ENCODE peak calls at places on chromosomes 16 and 17, in seven cellular contexts. One of them, this sample, is unnamed.

GRCh38 chr17:42527932-42528331 is 8.1 kb upstream of the NAGLU start:
- DNase-seq in H9: no peak
- DNase-seq in neural progenitor cell: no peak
- DNase-seq in HCT116: no peak
- DNase-seq in GM23248: no peak
- DNase-seq in mammary epithelial cell: no peak
- DNase-seq in IMR-90: no peak
- DNase-seq in this sample: no peak

GRCh38 chr17:40345161-40346034 is 19.1 kb downstream of the GJD3 start:
- DNase-seq in H9: peak; percentile 90
- DNase-seq in neural progenitor cell: peak; percentile 90
- DNase-seq in HCT116: no peak
- DNase-seq in GM23248: peak; percentile 71
- DNase-seq in mammary epithelial cell: peak; percentile 61
- DNase-seq in IMR-90: peak; percentile 51
- DNase-seq in this sample: peak; percentile 76

GRCh38 chr17:16676645-16677044 is 13.4 kb upstream of the CCDC144A start:
- DNase-seq in H9: no peak
- DNase-seq in neural progenitor cell: no peak
- DNase-seq in HCT116: no peak
- DNase-seq in GM23248: no peak
- DNase-seq in mammary epithelial cell: no peak
- DNase-seq in IMR-90: peak; percentile 25
- DNase-seq in this sample: peak; percentile 71

GRCh38 chr16:1914759-1915387 is 3.3 kb downstream of the HS3ST6 start:
- DNase-seq in H9: no peak
- DNase-seq in neural progenitor cell: no peak
- DNase-seq in HCT116: no peak
- DNase-seq in GM23248: no peak
- DNase-seq in mammary epithelial cell: no peak
- DNase-seq in IMR-90: no peak
- DNase-seq in this sample: no peak

GRCh38 chr16:7304932-7305331 is 27.7 kb upstream of the RBFOX1 start:
- DNase-seq in H9: no peak
- DNase-seq in neural progenitor cell: no peak
- DNase-seq in HCT116: no peak
- DNase-seq in GM23248: no peak
- DNase-seq in mammary epithelial cell: no peak
- DNase-seq in IMR-90: no peak
- DNase-seq in this sample: no peak

GRCh38 chr16:55389426-55390073 is 65.5 kb downstream of the IRX6 start:
- DNase-seq in H9: no peak
- DNase-seq in neural progenitor cell: no peak
- DNase-seq in HCT116: no peak
- DNase-seq in GM23248: no peak
- DNase-seq in mammary epithelial cell: peak; percentile 32
- DNase-seq in IMR-90: no peak
- DNase-seq in this sample: no peak

GRCh38 chr17:63838586-63839184 is 3.8 kb downstream of the SMARCD2 start:
- DNase-seq in H9: no peak
- DNase-seq in neural progenitor cell: no peak
- DNase-seq in HCT116: no peak
- DNase-seq in GM23248: peak; percentile 87
- DNase-seq in mammary epithelial cell: peak; percentile 60
- DNase-seq in IMR-90: peak; percentile 45
- DNase-seq in this sample: no peak

GRCh38 chr17:30222741-30223175 is 12.7 kb downstream of the SLC6A4 start:
- DNase-seq in H9: no peak
- DNase-seq in neural progenitor cell: peak; percentile 67
- DNase-seq in HCT116: no peak
- DNase-seq in GM23248: no peak
- DNase-seq in mammary epithelial cell: no peak
- DNase-seq in IMR-90: no peak
- DNase-seq in this sample: no peak

GRCh38 chr17:34366529-34367107 is 3.6 kb upstream of the CCL1 start:
- DNase-seq in H9: peak; percentile 20
- DNase-seq in neural progenitor cell: no peak
- DNase-seq in HCT116: no peak
- DNase-seq in GM23248: no peak
- DNase-seq in mammary epithelial cell: no peak
- DNase-seq in IMR-90: no peak
- DNase-seq in this sample: no peak

GRCh38 chr16:69511641-69512040 is 54.1 kb upstream of the NFAT5 start:
- DNase-seq in H9: no peak
- DNase-seq in neural progenitor cell: no peak
- DNase-seq in HCT116: no peak
- DNase-seq in GM23248: no peak
- DNase-seq in mammary epithelial cell: no peak
- DNase-seq in IMR-90: no peak
- DNase-seq in this sample: no peak

GRCh38 chr17:39700148-39700987 is 504 bp downstream of the ERBB2 start:
- DNase-seq in H9: no peak
- DNase-seq in neural progenitor cell: peak; percentile 77
- DNase-seq in HCT116: no peak
- DNase-seq in GM23248: peak; percentile 64
- DNase-seq in mammary epithelial cell: peak; percentile 17
- DNase-seq in IMR-90: peak; percentile 7
- DNase-seq in this sample: peak; percentile 25

GRCh38 chr16:75695708-75696107 is 5.6 kb downstream of the DUXB start:
- DNase-seq in H9: no peak
- DNase-seq in neural progenitor cell: peak; percentile 23
- DNase-seq in HCT116: peak; percentile 19
- DNase-seq in GM23248: no peak
- DNase-seq in mammary epithelial cell: no peak
- DNase-seq in IMR-90: no peak
- DNase-seq in this sample: no peak

GRCh38 chr17:77882481-77883212 is 75.9 kb upstream of the TNRC6C start:
- DNase-seq in H9: no peak
- DNase-seq in neural progenitor cell: no peak
- DNase-seq in HCT116: no peak
- DNase-seq in GM23248: peak; percentile 83
- DNase-seq in mammary epithelial cell: peak; percentile 65
- DNase-seq in IMR-90: peak; percentile 61
- DNase-seq in this sample: peak; percentile 88

GRCh38 chr16:84176192-84177053 is 10.4 kb downstream of the TAF1C start:
- DNase-seq in H9: no peak
- DNase-seq in neural progenitor cell: no peak
- DNase-seq in HCT116: no peak
- DNase-seq in GM23248: no peak
- DNase-seq in mammary epithelial cell: no peak
- DNase-seq in IMR-90: no peak
- DNase-seq in this sample: no peak

GRCh38 chr16:19524866-19525723 is 1.4 kb downstream of the CCP110 start:
- DNase-seq in H9: no peak
- DNase-seq in neural progenitor cell: peak; percentile 25
- DNase-seq in HCT116: no peak
- DNase-seq in GM23248: no peak
- DNase-seq in mammary epithelial cell: peak; percentile 59
- DNase-seq in IMR-90: peak; percentile 2
- DNase-seq in this sample: peak; percentile 17

GRCh38 chr17:933168-934083 is 46.1 kb downstream of the NXN start:
- DNase-seq in H9: peak; percentile 71
- DNase-seq in neural progenitor cell: peak; percentile 61
- DNase-seq in HCT116: peak; percentile 98
- DNase-seq in GM23248: peak; percentile 86
- DNase-seq in mammary epithelial cell: peak; percentile 91
- DNase-seq in IMR-90: peak; percentile 99
- DNase-seq in this sample: peak; percentile 92
- H3K27ac ChIP-seq in H9: peak overlapping the region; percentile 16
- H3K27ac ChIP-seq in neural progenitor cell: peak overlapping the region; percentile 54
- H3K27ac ChIP-seq in HCT116: peak overlapping the region; percentile 97
- H3K27ac ChIP-seq in GM23248: peak overlapping the region; percentile 46
- H3K27ac ChIP-seq in mammary epithelial cell: peak overlapping the region; percentile 74
- H3K27ac ChIP-seq in IMR-90: peak overlapping the region; percentile 86
- H3K27ac ChIP-seq in this sample: peak overlapping the region; percentile 79

DNA sequence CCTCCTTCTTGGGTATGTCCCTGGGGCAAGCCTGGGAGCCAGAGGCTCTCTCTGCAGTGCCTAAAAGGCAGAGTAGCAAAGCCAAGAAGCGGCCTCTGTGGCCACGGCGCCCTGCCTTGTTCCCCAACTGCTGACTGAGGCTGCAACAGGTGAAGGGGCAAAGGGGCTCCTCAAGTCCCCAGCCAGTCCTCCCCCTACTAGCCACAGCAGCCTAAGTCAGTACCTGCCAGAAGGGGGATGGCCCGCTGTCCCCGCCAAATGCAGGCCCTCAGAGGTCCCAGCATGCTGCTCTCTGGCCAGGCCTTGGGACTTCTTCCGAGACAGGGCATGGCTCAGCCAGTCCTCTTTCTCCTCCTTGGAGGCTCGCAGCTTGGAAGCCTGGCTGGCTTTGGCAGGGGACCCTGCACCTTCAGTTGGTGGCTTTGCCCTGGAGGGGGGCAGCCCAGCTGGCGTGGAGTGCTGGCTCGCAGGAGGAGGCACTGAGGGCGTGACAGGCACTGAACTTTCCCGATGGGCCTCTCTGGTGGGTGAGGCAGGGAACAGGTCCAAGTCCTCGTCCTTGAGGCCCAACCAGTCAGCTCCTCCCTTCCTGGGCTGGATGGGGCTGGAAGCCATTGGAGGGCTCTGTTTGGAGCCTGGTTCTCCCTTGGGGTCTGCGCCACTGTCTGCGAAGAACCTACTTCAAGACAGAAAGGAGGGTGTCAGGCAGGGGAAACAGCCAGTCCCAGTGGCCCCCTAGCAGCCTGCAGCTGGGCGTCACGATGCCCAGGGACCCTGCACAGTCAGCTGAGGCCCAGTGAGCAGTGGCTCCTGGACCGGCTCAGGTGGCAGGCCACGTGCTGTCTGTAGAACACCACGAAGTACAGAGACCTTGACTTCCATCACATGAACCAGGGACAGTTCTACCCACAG is 17.6 kb downstream of the FBF1 start:
- DNase-seq in H9: no peak
- DNase-seq in neural progenitor cell: no peak
- DNase-seq in HCT116: no peak
- DNase-seq in GM23248: no peak
- DNase-seq in mammary epithelial cell: no peak
- DNase-seq in IMR-90: no peak
- DNase-seq in this sample: no peak
- H3K9ac ChIP-seq in H9: no peak overlapping the region
- H3K9ac ChIP-seq in neural progenitor cell: no peak overlapping the region
- H3K9ac ChIP-seq in HCT116: no peak overlapping the region
- H3K9ac ChIP-seq in GM23248: no peak overlapping the region
- H3K9ac ChIP-seq in mammary epithelial cell: no peak overlapping the region
- H3K9ac ChIP-seq in IMR-90: no peak overlapping the region
- H3K9ac ChIP-seq in this sample: no peak overlapping the region

GRCh38 chr16:78189121-78189520 is 89.7 kb downstream of the WWOX start:
- DNase-seq in H9: no peak
- DNase-seq in neural progenitor cell: no peak
- DNase-seq in HCT116: no peak
- DNase-seq in GM23248: no peak
- DNase-seq in mammary epithelial cell: no peak
- DNase-seq in IMR-90: no peak
- DNase-seq in this sample: no peak

GRCh38 chr16:78180349-78180748 is 80.9 kb downstream of the WWOX start:
- DNase-seq in H9: no peak
- DNase-seq in neural progenitor cell: no peak
- DNase-seq in HCT116: no peak
- DNase-seq in GM23248: no peak
- DNase-seq in mammary epithelial cell: no peak
- DNase-seq in IMR-90: no peak
- DNase-seq in this sample: no peak

GRCh38 chr16:78183437-78183836 is 84.0 kb downstream of the WWOX start:
- DNase-seq in H9: no peak
- DNase-seq in neural progenitor cell: no peak
- DNase-seq in HCT116: no peak
- DNase-seq in GM23248: no peak
- DNase-seq in mammary epithelial cell: no peak
- DNase-seq in IMR-90: no peak
- DNase-seq in this sample: no peak

GRCh38 chr16:78183886-78184553 is 84.6 kb downstream of the WWOX start:
- DNase-seq in H9: no peak
- DNase-seq in neural progenitor cell: no peak
- DNase-seq in HCT116: no peak
- DNase-seq in GM23248: peak; percentile 26
- DNase-seq in mammary epithelial cell: no peak
- DNase-seq in IMR-90: no peak
- DNase-seq in this sample: peak; percentile 26

DNA sequence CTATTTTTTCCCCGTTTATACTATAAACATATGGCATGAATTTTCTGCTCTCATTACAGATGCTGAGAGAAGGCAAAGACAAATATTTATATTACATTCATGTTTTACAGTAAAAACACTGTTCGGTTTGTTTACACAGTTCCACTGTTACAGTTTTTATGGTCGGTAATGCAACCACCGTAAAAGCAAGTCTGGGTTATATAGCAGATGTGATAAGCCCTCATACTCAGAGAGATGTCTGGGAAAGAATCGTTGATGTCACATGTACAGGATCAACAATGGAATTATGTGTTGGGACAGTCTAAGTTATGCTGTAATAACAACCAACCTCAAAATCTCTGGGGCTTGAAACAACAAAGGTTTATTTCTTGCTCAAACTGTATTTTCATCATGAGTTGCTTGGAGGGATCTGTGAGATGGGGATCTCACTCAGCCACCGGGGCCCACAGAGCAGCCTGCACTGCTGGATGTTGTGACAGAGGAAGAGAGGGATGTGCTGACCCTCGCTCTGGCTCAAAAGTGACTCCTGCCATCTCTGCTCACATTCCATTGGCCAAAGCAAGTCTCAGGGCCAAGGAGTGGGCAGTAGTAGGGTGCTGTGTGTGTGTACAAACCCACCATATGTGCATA is 85.2 kb downstream of the WWOX start:
- DNase-seq in H9: no peak
- DNase-seq in neural progenitor cell: no peak
- DNase-seq in HCT116: no peak
- DNase-seq in GM23248: peak; percentile 35
- DNase-seq in mammary epithelial cell: no peak
- DNase-seq in IMR-90: peak; percentile 82
- DNase-seq in this sample: peak; percentile 49
- H2AFZ ChIP-seq in H9: no peak overlapping the region
- H2AFZ ChIP-seq in neural progenitor cell: no peak overlapping the region
- H2AFZ ChIP-seq in HCT116: no peak overlapping the region
- H2AFZ ChIP-seq in GM23248: no peak overlapping the region
- H2AFZ ChIP-seq in mammary epithelial cell: no peak overlapping the region
- H2AFZ ChIP-seq in IMR-90: peak overlapping the region; percentile 41
- H2AFZ ChIP-seq in this sample: no peak overlapping the region

GRCh38 chr17:228223-228615 is 46.8 kb upstream of the DOC2B start:
- DNase-seq in H9: no peak
- DNase-seq in neural progenitor cell: no peak
- DNase-seq in HCT116: no peak
- DNase-seq in GM23248: no peak
- DNase-seq in mammary epithelial cell: no peak
- DNase-seq in IMR-90: no peak
- DNase-seq in this sample: no peak
- H3K27ac ChIP-seq in H9: no peak overlapping the region
- H3K27ac ChIP-seq in neural progenitor cell: no peak overlapping the region
- H3K27ac ChIP-seq in HCT116: no peak overlapping the region
- H3K27ac ChIP-seq in GM23248: no peak overlapping the region
- H3K27ac ChIP-seq in mammary epithelial cell: no peak overlapping the region
- H3K27ac ChIP-seq in IMR-90: no peak overlapping the region
- H3K27ac ChIP-seq in this sample: no peak overlapping the region

GRCh38 chr17:82753516-82753915 is 1.7 kb downstream of the TBCD start:
- DNase-seq in H9: no peak
- DNase-seq in neural progenitor cell: no peak
- DNase-seq in HCT116: no peak
- DNase-seq in GM23248: no peak
- DNase-seq in mammary epithelial cell: no peak
- DNase-seq in IMR-90: no peak
- DNase-seq in this sample: no peak
- H3K9ac ChIP-seq in H9: no peak overlapping the region
- H3K9ac ChIP-seq in neural progenitor cell: no peak overlapping the region
- H3K9ac ChIP-seq in HCT116: no peak overlapping the region
- H3K9ac ChIP-seq in GM23248: peak overlapping the region; percentile 77
- H3K9ac ChIP-seq in mammary epithelial cell: no peak overlapping the region
- H3K9ac ChIP-seq in IMR-90: peak overlapping the region; percentile 43
- H3K9ac ChIP-seq in this sample: no peak overlapping the region

GRCh38 chr17:60559659-60559994 is 33.6 kb upstream of the APPBP2 start:
- DNase-seq in H9: no peak
- DNase-seq in neural progenitor cell: no peak
- DNase-seq in HCT116: no peak
- DNase-seq in GM23248: no peak
- DNase-seq in mammary epithelial cell: no peak
- DNase-seq in IMR-90: no peak
- DNase-seq in this sample: no peak
- H2AFZ ChIP-seq in H9: no peak overlapping the region
- H2AFZ ChIP-seq in neural progenitor cell: no peak overlapping the region
- H2AFZ ChIP-seq in HCT116: no peak overlapping the region
- H2AFZ ChIP-seq in GM23248: no peak overlapping the region
- H2AFZ ChIP-seq in mammary epithelial cell: peak overlapping the region; percentile 42
- H2AFZ ChIP-seq in IMR-90: no peak overlapping the region
- H2AFZ ChIP-seq in this sample: no peak overlapping the region

This sample was measured in fibroblast of lung.